ENCODE peak calls at places on chromosomes 11 and 22, in nine cellular contexts. M, Z, S, U, T, W, Y, L and H are unnamed samples.

GRCh38 chr11:3840289-3840869 is 380 bp downstream of the RHOG start:
- DNase-seq in M (no peak), Z (peak), S (no peak), U (no peak), T (no peak), W (no peak), Y (no peak), L (no peak), H (no peak)

GRCh38 chr11:65476632-65477270 is 22.1 kb upstream of the MALAT1 start:
- DNase-seq in M (no peak), Z (no peak), S (peak), U (no peak), T (peak), W (no peak), Y (no peak), L (no peak), H (no peak)

GRCh38 chr11:121881806-121882205 is 234.2 kb downstream of the BLID start:
- DNase-seq in M (no peak), Z (no peak), S (peak), U (peak), T (peak), W (peak), Y (peak), L (no peak), H (peak)

GRCh38 chr11:16613401-16614381 is 124.8 kb upstream of the C11orf58 start:
- DNase-seq in M (no peak), Z (no peak), S (peak), U (peak), T (peak), W (peak), Y (peak), L (peak), H (peak)

GRCh38 chr11:93840981-93841380 is 9.4 kb downstream of the VSTM5 start:
- DNase-seq in M (no peak), Z (no peak), S (no peak), U (no peak), T (no peak), W (no peak), Y (no peak), L (no peak), H (no peak)

GRCh38 chr11:77211040-77211451 is 83.0 kb downstream of the MYO7A start:
- DNase-seq in M (no peak), Z (no peak), S (no peak), U (no peak), T (no peak), W (no peak), Y (no peak), L (no peak), H (no peak)

GRCh38 chr22:49929553-49929979 is 11.1 kb downstream of the CRELD2 start:
- DNase-seq in M (no peak), Z (no peak), S (peak), U (peak), T (no peak), W (peak), Y (no peak), L (peak), H (no peak)

GRCh38 chr11:36412781-36413383 is 97.2 kb downstream of the TRAF6 start:
- DNase-seq in M (no peak), Z (no peak), S (no peak), U (no peak), T (peak), W (no peak), Y (no peak), L (no peak), H (peak)

GRCh38 chr22:46576556-46577351 is 39.3 kb upstream of the CELSR1 start:
- DNase-seq in M (no peak), Z (no peak), S (peak), U (peak), T (peak), W (peak), Y (peak), L (peak), H (no peak)